ENCODE peak calls at places on chromosomes 6 and 20, in six cellular contexts. C, V, S, O, Y and M are unnamed samples.

GRCh38 chr20:14189794-14190402 is 147.5 kb downstream of the FLRT3 start:
- DNase-seq in C (no peak), V (peak), S (no peak), O (no peak), Y (peak), M (peak)

GRCh38 chr20:57265649-57266250 is 691 bp downstream of the BMP7 start:
- DNase-seq in C (no peak), V (no peak), S (no peak), O (no peak), Y (no peak), M (no peak)

GRCh38 chr20:1696521-1697209 is 39.1 kb upstream of the SIRPG start:
- DNase-seq in C (no peak), V (no peak), S (no peak), O (no peak), Y (no peak), M (no peak)

GRCh38 chr6:157552171-157552747 is 171.3 kb downstream of the ZDHHC14 start:
- DNase-seq in C (no peak), V (no peak), S (no peak), O (no peak), Y (no peak), M (no peak)

GRCh38 chr20:53606364-53606985 is 12.8 kb upstream of the ZNF217 start:
- DNase-seq in C (peak), V (no peak), S (no peak), O (no peak), Y (no peak), M (no peak)

GRCh38 chr6:134119481-134119880 is 67.1 kb upstream of the SLC2A12 start:
- DNase-seq in C (no peak), V (no peak), S (no peak), O (no peak), Y (no peak), M (no peak)

GRCh38 chr6:154169193-154169847 is 130.3 kb downstream of the OPRM1 start:
- DNase-seq in C (no peak), V (no peak), S (no peak), O (no peak), Y (no peak), M (no peak)

GRCh38 chr6:150452642-150453243 is 83.9 kb downstream of the IYD start:
- DNase-seq in C (no peak), V (no peak), S (no peak), O (no peak), Y (no peak), M (peak)

GRCh38 chr6:105609375-105609991 is 206.6 kb upstream of the PREP start:
- DNase-seq in C (peak), V (no peak), S (no peak), O (no peak), Y (no peak), M (peak)

GRCh38 chr6:156231353-156231752 is 545.8 kb upstream of the ARID1B start:
- DNase-seq in C (no peak), V (no peak), S (no peak), O (no peak), Y (no peak), M (no peak)

GRCh38 chr20:63045991-63046390 is 39.2 kb upstream of the BHLHE23 start:
- DNase-seq in C (no peak), V (no peak), S (no peak), O (no peak), Y (no peak), M (no peak)

GRCh38 chr6:105432797-105433196 is 29.9 kb upstream of the PREP start:
- DNase-seq in C (peak), V (no peak), S (no peak), O (no peak), Y (no peak), M (peak)

GRCh38 chr6:161292145-161292544 is 18.3 kb upstream of the AGPAT4 start:
- DNase-seq in C (no peak), V (no peak), S (no peak), O (no peak), Y (no peak), M (no peak)

GRCh38 chr6:158879180-158879579 is 60.0 kb upstream of the EZR start:
- DNase-seq in C (no peak), V (no peak), S (peak), O (no peak), Y (no peak), M (no peak)

GRCh38 chr6:149190228-149190831 is 127.2 kb upstream of the TAB2 start:
- DNase-seq in C (no peak), V (no peak), S (peak), O (no peak), Y (peak), M (peak)

GRCh38 chr20:4663044-4663443 is 58.7 kb upstream of the PRND start:
- DNase-seq in C (no peak), V (no peak), S (no peak), O (no peak), Y (no peak), M (no peak)

GRCh38 chr6:11386323-11386722 is 151.2 kb upstream of the TMEM170B start:
- DNase-seq in C (no peak), V (no peak), S (peak), O (no peak), Y (no peak), M (peak)

GRCh38 chr6:31473780-31474725 is 23.9 kb upstream of the MICB start:
- DNase-seq in C (no peak), V (no peak), S (no peak), O (no peak), Y (no peak), M (no peak)

GRCh38 chr20:4445780-4446179 is 275.9 kb upstream of the PRND start:
- DNase-seq in C (no peak), V (no peak), S (no peak), O (no peak), Y (no peak), M (no peak)

GRCh38 chr20:15195378-15195777 is 858.0 kb upstream of the FLRT3 start:
- DNase-seq in C (no peak), V (no peak), S (no peak), O (no peak), Y (no peak), M (no peak)

GRCh38 chr6:39330057-39330456 is 7.6 kb upstream of the KCNK16 start:
- DNase-seq in C (no peak), V (no peak), S (peak), O (no peak), Y (no peak), M (no peak)

GRCh38 chr20:40758790-40759189 is 69.8 kb upstream of the MAFB start:
- DNase-seq in C (no peak), V (no peak), S (no peak), O (no peak), Y (no peak), M (no peak)

GRCh38 chr6:157982297-157982579 is 575 bp downstream of the SYNJ2 start:
- DNase-seq in C (peak), V (no peak), S (no peak), O (no peak), Y (peak), M (peak)

GRCh38 chr6:122736166-122736565 is 43.4 kb upstream of the FABP7 start:
- DNase-seq in C (no peak), V (no peak), S (no peak), O (no peak), Y (no peak), M (no peak)

GRCh38 chr6:132932566-132932965 is 118.2 kb downstream of the RPS12 start:
- DNase-seq in C (no peak), V (no peak), S (no peak), O (no peak), Y (no peak), M (no peak)

GRCh38 chr6:124495316-124496176 is 466.7 kb upstream of the RNF217 start:
- DNase-seq in C (no peak), V (no peak), S (no peak), O (no peak), Y (no peak), M (no peak)

GRCh38 chr6:24078200-24078599 is 47.8 kb upstream of the NRSN1 start:
- DNase-seq in C (no peak), V (no peak), S (no peak), O (no peak), Y (no peak), M (no peak)

GRCh38 chr6:6483168-6483567 is 105.4 kb upstream of the LY86 start:
- DNase-seq in C (no peak), V (no peak), S (no peak), O (no peak), Y (no peak), M (no peak)

GRCh38 chr6:39893286-39893685 is 41.0 kb downstream of the MOCS1 start:
- DNase-seq in C (no peak), V (no peak), S (no peak), O (no peak), Y (no peak), M (no peak)

GRCh38 chr20:46264391-46265266 is 43.7 kb downstream of the CDH22 start:
- DNase-seq in C (no peak), V (no peak), S (no peak), O (peak), Y (no peak), M (no peak)